ENCODE peak calls at places on chromosomes 2 and 18, in four cellular contexts. H is GM12878, D is HepG2, C is K562. L is an unnamed sample.

GRCh38 chr2:58157754-58158153 is 83.4 kb downstream of the FANCL start:
- DNase-seq in C (no peak), D (no peak), H (no peak), L (no peak)

GRCh38 chr2:224101820-224102630 is 62.9 kb upstream of the SERPINE2 start:
- DNase-seq in C (no peak), H (no peak), D (no peak), L (no peak)

GRCh38 chr2:101047774-101048173 is 45.7 kb downstream of the RPL31 start:
- DNase-seq in D (no peak), H (no peak), C (no peak), L (no peak)

GRCh38 chr18:13621446-13621849 is 104.9 kb downstream of the FAM210A start:
- DNase-seq in C (no peak), H (no peak), D (no peak), L (no peak)

GRCh38 chr2:99634234-99634633 is 144.4 kb upstream of the REV1 start:
- DNase-seq in D (no peak), H (no peak), C (no peak), L (no peak)

GRCh38 chr2:74632209-74632938 is 15.8 kb downstream of the M1AP start:
- DNase-seq in H (no peak), C (no peak), D (no peak), L (no peak)

GRCh38 chr2:51807229-51807628 is 775.3 kb upstream of the NRXN1 start:
- DNase-seq in C (no peak), D (no peak), H (no peak), L (no peak)

GRCh38 chr18:79770826-79771225 is 26.9 kb upstream of the KCNG2 start:
- DNase-seq in D (no peak), C (no peak), H (no peak), L (no peak)

GRCh38 chr2:52335727-52336126 is 1303.8 kb upstream of the NRXN1 start:
- DNase-seq in H (no peak), D (no peak), C (no peak), L (no peak)

GRCh38 chr18:48790226-48790863 is 160.4 kb downstream of the SMAD7 start:
- DNase-seq in C (no peak), H (no peak), D (no peak), L (no peak)

GRCh38 chr2:46814562-46814961 is 101.0 kb downstream of the MCFD2 start:
- DNase-seq in C (no peak), D (no peak), H (no peak), L (no peak)

GRCh38 chr2:224561234-224562005 is 23.7 kb downstream of the CUL3 start:
- DNase-seq in H (peak; percentile 50), C (no peak), D (no peak), L (no peak)

GRCh38 chr2:241359481-241360045 is 3.5 kb downstream of the FARP2 start:
- DNase-seq in C (no peak), H (no peak), D (peak; percentile 83), L (no peak)

GRCh38 chr2:94956797-94957391 is 68.6 kb upstream of the MAL start:
- DNase-seq in H (no peak), D (peak; percentile 13), C (peak; percentile 64), L (no peak)

GRCh38 chr2:203908344-203909185 is 28.0 kb upstream of the ICOS start:
- DNase-seq in D (no peak), C (no peak), H (no peak), L (no peak)

DNA sequence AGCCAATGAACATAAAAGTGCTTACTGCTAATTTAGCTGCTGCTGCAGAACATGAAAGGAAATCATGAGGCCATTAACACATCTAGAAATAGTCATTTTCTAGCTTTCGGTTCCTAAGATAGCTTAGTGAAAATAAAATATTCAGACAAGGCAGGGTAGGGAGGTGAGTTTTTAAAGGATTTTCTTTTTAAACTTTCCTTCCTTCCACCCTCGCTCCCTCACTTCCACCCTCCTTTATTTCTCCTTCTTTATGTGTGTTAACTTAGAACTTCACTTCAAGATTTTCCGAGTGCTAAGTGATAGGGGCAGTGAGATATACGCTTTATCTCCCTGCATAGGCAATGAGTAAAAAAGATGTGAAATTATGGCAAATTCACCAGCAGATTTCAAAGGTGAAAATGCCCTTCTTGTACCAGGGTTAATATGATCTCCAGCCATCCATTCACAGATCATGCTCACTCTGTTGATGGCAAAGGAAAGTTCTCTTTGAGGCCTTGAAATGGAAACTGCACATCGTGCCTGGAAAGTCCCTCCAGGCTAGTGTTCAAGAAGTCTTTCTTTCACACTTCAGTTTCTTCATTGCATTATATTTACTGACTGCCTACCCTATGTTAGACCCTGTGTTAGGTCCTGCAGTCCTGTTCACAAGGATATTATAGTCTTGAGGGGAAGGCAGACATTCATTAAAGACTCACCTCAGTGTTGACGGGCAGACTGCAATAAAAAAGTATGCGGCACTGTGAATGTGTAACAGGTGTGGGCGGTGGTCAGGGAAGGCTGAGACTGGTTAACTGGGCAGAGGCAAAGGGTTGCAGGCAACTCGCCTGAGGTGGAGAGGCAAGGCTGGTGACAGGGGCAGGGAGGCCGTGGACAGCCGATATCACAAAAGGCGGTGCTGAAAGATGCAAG is 200.8 kb downstream of the PLCL1 start:
- DNase-seq in H (peak; percentile 87), C (no peak), D (no peak), L (no peak)
- TF ChIP-seq TAF1 in H (no peak), C (no peak), D (no peak), L (no peak)

DNA sequence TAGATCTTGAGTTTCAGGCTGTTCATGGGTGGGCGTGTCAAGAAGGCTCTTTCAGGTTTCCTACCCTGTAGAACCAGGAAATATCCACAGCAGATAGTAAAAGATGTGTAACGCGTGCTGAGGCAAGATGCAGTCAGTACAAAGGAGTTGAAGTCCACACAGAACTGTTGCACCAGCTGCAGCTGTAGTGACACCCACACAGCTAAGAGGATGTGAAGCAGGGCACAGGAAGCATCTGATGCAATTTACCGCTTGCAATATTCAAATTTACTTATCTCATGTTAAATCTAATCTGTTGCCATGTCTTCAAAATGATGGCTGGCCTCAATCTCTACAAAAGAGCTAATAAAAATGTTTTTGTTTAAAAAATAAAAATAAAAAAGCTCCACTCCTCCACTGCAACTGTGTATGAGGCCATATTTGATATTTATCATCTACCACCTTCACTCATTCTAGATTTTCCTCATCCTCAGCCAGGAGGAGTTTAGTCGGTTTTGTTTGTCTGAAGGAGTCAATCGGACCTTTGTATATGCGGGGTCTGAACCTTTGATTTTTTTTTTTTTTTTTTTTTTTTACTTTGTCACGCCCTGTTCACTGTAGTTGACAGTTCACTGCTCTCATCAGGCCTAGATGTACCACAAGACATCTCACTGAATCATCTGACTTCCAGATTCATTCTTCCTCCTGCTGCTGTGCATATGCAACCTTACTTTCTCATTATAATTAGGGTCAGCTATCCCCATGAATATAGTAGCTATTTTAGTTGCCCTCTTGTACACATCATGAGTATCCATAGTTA is 133.0 kb downstream of the ARHGAP15 start:
- DNase-seq in H (no peak), D (no peak), C (no peak), L (no peak)
- TF ChIP-seq TAF1 in H (no peak), D (no peak), C (no peak), L (no peak)

DNA sequence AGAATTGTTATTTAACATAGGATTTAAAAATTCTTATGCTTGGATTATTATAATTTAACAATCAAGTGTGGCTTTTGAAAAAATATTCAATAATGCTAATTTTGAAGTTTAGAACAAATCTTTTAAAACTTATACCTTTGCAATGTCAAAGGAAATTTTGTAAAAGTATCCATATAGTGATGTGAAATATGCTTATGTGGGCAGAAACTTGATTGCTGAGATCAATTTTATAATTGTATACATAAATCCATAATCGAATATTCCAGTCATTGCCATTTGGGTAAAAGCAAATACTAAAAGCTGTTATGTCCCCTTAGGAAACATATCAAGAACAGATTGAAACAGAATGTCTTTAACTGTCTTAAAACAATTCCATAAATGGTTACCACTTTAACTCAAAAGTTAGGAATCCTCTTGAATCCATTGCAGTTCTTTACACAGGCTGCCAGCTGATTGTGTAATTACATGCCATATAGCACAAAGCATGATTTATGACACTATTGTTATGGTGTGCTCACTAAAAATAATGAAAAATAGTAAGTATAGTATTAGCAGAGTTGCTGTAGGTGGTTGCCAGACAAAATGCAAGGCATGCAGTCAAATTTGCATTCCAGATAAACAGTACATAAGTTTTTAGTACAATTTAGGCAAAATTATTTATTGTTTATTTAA is 24.2 kb downstream of the PLCL1 start:
- DNase-seq in C (no peak), D (no peak), H (no peak), L (no peak)
- TF ChIP-seq TAF1 in C (no peak), D (no peak), H (no peak), L (no peak)

DNA sequence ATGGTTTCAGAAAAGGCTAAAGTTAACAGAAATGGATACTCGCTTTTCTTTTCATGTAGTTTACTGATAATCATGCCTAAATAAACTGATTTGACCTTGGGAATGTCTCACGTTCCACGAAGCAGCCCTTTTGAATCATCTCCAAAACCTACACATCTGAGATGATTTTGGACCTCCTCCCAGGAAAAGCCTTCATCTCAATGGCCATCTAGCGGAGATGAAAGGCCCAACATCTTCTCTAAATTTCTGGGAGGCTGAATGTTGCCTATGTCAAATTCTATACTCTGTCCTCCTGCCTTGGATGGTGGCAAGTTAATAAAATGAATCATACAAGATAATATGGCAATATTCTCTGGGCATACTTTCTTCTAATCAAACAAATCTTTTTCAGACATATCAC is 448.5 kb downstream of the ZEB2 start:
- DNase-seq in H (no peak), D (peak; percentile 7), C (no peak), L (no peak)
- TF ChIP-seq TAF1 in H (no peak), D (no peak), C (no peak), L (no peak)

GRCh38 chr18:58513615-58514014 is 115.3 kb downstream of the ALPK2 start:
- DNase-seq in H (no peak), D (no peak), C (no peak), L (no peak)
- TF ChIP-seq TAF1 in H (no peak), D (no peak), C (no peak), L (no peak)

L was measured in GM12891.